ENCODE peak calls at places on chromosomes 16 and 17, in seven cellular contexts. Z, O, L, V, F, E and M are unnamed samples.

GRCh38 chr17:40909351-40909750 is 24.3 kb upstream of the KRT20 start:
- DNase-seq in Z (no peak), O (peak; percentile 75), L (peak; percentile 73), V (peak; percentile 70), F (peak; percentile 95), E (peak; percentile 92), M (peak; percentile 98)

GRCh38 chr17:33968350-33969044 is 286.6 kb upstream of the CCL2 start:
- DNase-seq in Z (peak; percentile 83), O (no peak), L (peak; percentile 43), V (no peak), F (no peak), E (no peak), M (no peak)

GRCh38 chr16:3783516-3783915 is 66.2 kb upstream of the TRAP1 start:
- DNase-seq in Z (no peak), O (no peak), L (no peak), V (no peak), F (no peak), E (no peak), M (no peak)

GRCh38 chr16:21614896-21615295 is 15.5 kb downstream of the METTL9 start:
- DNase-seq in Z (no peak), O (no peak), L (no peak), V (no peak), F (no peak), E (no peak), M (no peak)

GRCh38 chr16:273547-274421 is 2.0 kb downstream of the RGS11 start:
- DNase-seq in Z (no peak), O (no peak), L (peak; percentile 86), V (no peak), F (no peak), E (no peak), M (no peak)

GRCh38 chr17:8941520-8941919 is 24.0 kb downstream of the PIK3R5 start:
- DNase-seq in Z (no peak), O (no peak), L (no peak), V (no peak), F (no peak), E (no peak), M (no peak)

GRCh38 chr16:81767987-81768592 is 11.0 kb upstream of the PLCG2 start:
- DNase-seq in Z (no peak), O (no peak), L (no peak), V (no peak), F (no peak), E (peak; percentile 93), M (peak; percentile 42)

GRCh38 chr16:81668243-81669097 is 110.6 kb upstream of the PLCG2 start:
- DNase-seq in Z (no peak), O (peak; percentile 57), L (no peak), V (no peak), F (no peak), E (no peak), M (no peak)

GRCh38 chr17:77544347-77544746 is 403.6 kb downstream of the SEC14L1 start:
- DNase-seq in Z (no peak), O (no peak), L (no peak), V (no peak), F (no peak), E (no peak), M (no peak)

GRCh38 chr17:33297643-33298042 is 4.5 kb upstream of the ASIC2 start:
- DNase-seq in Z (no peak), O (no peak), L (no peak), V (no peak), F (no peak), E (no peak), M (no peak)

GRCh38 chr16:67183-67791 is 5.1 kb downstream of the RHBDF1 start:
- DNase-seq in Z (no peak), O (no peak), L (no peak), V (no peak), F (no peak), E (no peak), M (no peak)

DNA sequence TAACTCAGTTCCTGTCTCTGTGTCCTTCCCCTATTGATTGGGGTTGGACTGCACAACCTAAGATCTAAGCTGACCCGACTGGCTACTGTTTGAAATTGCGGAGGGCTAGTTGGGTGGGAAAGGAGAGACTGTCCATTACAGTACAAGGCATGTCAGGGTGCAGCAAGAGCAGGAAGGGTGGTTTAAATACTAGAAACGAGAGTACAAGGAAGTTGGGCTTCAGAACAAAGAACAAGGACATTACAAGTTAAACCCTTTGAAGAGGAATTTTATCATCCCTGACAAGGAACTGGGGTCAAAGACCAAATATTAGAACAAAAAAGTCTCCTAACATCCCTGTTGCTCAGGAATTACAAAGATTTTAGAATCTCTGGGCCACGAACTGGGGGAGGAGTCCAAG is 224.2 kb upstream of the CACNG5 start:
- DNase-seq in Z (no peak), O (no peak), L (no peak), V (no peak), F (no peak), E (peak; percentile 14), M (no peak)
- TF ChIP-seq JUND in Z (no peak), O (no peak), L (no peak), V (no peak), F (no peak), E (no peak), M (no peak)

GRCh38 chr17:35256629-35257028 is 13.8 kb downstream of the SLFN5 start:
- DNase-seq in Z (no peak), O (no peak), L (no peak), V (no peak), F (peak; percentile 24), E (no peak), M (no peak)
- TF ChIP-seq JUND in Z (no peak), O (no peak), L (no peak), V (no peak), F (peak; percentile 9), E (no peak), M (no peak)

GRCh38 chr17:49749730-49750129 is 14.2 kb downstream of the FAM117A start:
- DNase-seq in Z (no peak), O (no peak), L (no peak), V (no peak), F (no peak), E (no peak), M (no peak)

GRCh38 chr17:49747632-49748031 is 16.3 kb downstream of the FAM117A start:
- DNase-seq in Z (no peak), O (no peak), L (no peak), V (no peak), F (no peak), E (peak; percentile 74), M (no peak)

GRCh38 chr17:49748223-49748622 is 15.7 kb downstream of the FAM117A start:
- DNase-seq in Z (no peak), O (no peak), L (no peak), V (no peak), F (no peak), E (no peak), M (no peak)

GRCh38 chr17:49746791-49747490 is 17.0 kb downstream of the FAM117A start:
- DNase-seq in Z (peak; percentile 79), O (no peak), L (no peak), V (no peak), F (no peak), E (no peak), M (no peak)

DNA sequence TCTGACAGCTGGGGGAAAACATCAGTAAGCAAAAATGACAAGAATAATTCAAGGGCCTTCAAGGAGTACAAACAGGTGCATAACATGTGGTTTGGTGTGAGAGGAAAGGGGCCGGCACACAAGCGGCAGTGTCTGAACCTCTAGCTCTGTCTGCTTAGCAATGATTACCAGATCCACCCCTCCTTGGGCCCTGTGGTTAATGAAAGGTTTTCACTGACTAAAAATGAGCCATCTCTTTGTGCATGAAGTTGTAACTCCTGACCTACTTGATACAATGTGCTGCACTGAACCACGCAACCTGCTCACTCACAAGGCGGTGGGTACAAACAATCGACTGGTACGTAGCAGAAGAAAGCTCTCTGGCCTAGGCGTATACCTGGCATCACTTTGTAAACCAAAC is 15.1 kb downstream of the FAM117A start:
- DNase-seq in Z (peak; percentile 97), O (no peak), L (no peak), V (no peak), F (no peak), E (no peak), M (no peak)
- TF ChIP-seq JUND in Z (no peak), O (no peak), L (no peak), V (no peak), F (no peak), E (no peak), M (no peak)

DNA sequence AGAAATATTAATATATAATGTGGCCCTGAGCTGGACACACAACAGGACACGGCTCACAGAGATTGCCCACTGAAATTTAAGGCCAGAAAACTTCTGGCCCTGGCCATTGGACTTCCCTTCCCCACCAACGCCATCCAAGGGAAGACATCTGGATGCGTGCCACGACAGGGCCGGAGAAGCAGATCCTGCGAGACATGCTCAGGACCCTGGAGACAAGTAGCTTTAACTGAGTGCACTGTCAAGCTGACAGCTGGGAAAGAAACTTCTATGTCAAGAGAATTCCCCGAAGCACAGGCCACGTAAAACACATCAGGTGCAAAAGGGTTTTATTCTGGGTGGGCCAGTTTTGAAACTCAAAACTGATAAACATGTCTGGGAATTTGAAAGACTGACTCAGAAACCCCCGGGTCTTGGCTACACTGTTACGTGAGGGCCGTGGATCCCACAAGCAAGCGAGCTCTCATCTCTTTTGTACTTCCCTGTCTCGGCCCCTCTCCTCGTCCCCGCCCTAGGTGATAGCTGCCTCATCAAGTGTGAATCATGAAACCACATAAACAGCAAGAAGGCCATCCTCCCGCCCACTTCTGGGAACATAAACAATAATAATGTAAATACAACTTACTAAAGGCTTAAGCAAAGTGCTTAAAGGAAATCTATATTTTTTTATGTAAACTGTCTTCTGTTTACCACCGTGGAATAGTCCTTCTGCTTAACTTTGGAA is 405.8 kb upstream of the MAF start:
- DNase-seq in Z (no peak), O (no peak), L (no peak), V (no peak), F (no peak), E (no peak), M (no peak)
- TF ChIP-seq JUND in Z (no peak), O (no peak), L (peak; percentile 21), V (no peak), F (no peak), E (no peak), M (no peak)

DNA sequence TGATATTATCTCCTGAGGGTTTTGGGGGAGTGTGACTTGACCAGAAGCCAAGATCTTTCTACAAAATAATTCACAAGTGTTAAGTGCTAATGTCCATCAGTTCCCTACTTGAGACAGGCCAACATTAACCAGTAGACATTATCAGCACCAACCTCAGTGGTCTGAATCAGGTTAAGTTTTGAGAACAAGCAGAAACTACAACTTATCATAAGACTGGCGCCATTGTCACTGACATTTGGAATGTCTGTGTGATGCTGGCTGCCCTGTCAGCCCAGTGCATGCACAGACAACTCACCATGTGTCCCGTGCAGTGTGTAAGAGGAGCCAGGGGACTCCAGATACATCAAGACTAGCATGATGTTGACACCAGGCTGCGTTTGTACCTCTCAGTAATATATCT is 76.8 kb downstream of the CCDC182 start:
- DNase-seq in Z (no peak), O (peak; percentile 69), L (no peak), V (peak; percentile 7), F (no peak), E (no peak), M (no peak)
- TF ChIP-seq JUND in Z (no peak), O (no peak), L (no peak), V (no peak), F (no peak), E (no peak), M (no peak)

GRCh38 chr17:64240741-64241347 is 22.2 kb downstream of the TEX2 start:
- DNase-seq in Z (no peak), O (peak; percentile 87), L (no peak), V (no peak), F (no peak), E (no peak), M (no peak)
- TF ChIP-seq JUND in Z (no peak), O (peak; percentile 87), L (no peak), V (no peak), F (no peak), E (no peak), M (no peak)